ENCODE peak calls at places on chromosomes 4 and X, in ten cellular contexts. Z, L, U, X, F, J, V, P, T and E are unnamed samples.

GRCh38 chrX:110420771-110421498 is 62.3 kb downstream of the RTL9 start:
- DNase-seq in Z (no peak), L (peak), U (no peak), X (no peak), F (no peak), J (no peak), V (no peak), P (no peak), T (peak), E (no peak)

GRCh38 chr4:98151145-98151929 is 8.1 kb upstream of the STPG2 start:
- DNase-seq in Z (no peak), L (peak), U (no peak), X (no peak), F (no peak), J (no peak), V (peak), P (no peak), T (no peak), E (no peak)

GRCh38 chr4:88623097-88623496 is 30.8 kb downstream of the HERC3 start:
- DNase-seq in Z (no peak), L (no peak), U (no peak), X (no peak), F (no peak), J (peak), V (no peak), P (no peak), T (no peak), E (no peak)

GRCh38 chr4:122045533-122045932 is 93.7 kb upstream of the TRPC3 start:
- DNase-seq in Z (no peak), L (peak), U (peak), X (peak), F (no peak), J (peak), V (no peak), P (no peak), T (no peak), E (no peak)

GRCh38 chr4:88743696-88744095 is 46.1 kb upstream of the NAP1L5 start:
- DNase-seq in Z (no peak), L (no peak), U (no peak), X (no peak), F (no peak), J (peak), V (no peak), P (no peak), T (no peak), E (peak)

GRCh38 chr4:55297346-55297745 is 48.7 kb upstream of the SRD5A3 start:
- DNase-seq in Z (no peak), L (no peak), U (no peak), X (no peak), F (no peak), J (no peak), V (no peak), P (no peak), T (no peak), E (peak)

GRCh38 chrX:132435222-132435621 is 53.6 kb downstream of the MBNL3 start:
- DNase-seq in Z (no peak), L (no peak), U (no peak), X (no peak), F (no peak), J (peak), V (no peak), P (no peak), T (no peak), E (no peak)

GRCh38 chr4:153465145-153465544 is 1.0 kb upstream of the TMEM131L start:
- DNase-seq in Z (no peak), L (peak), U (no peak), X (no peak), F (no peak), J (no peak), V (no peak), P (no peak), T (no peak), E (no peak)

GRCh38 chr4:143713556-143714289 is 13.2 kb upstream of the FREM3 start:
- DNase-seq in Z (no peak), L (peak), U (no peak), X (no peak), F (no peak), J (no peak), V (no peak), P (no peak), T (no peak), E (no peak)

GRCh38 chr4:152382057-152382785 is 153.7 kb downstream of the FBXW7 start:
- DNase-seq in Z (no peak), L (peak), U (no peak), X (no peak), F (no peak), J (peak), V (no peak), P (no peak), T (no peak), E (no peak)

GRCh38 chr4:165541773-165542459 is 163.1 kb downstream of the CPE start:
- DNase-seq in Z (no peak), L (no peak), U (no peak), X (no peak), F (no peak), J (no peak), V (no peak), P (no peak), T (no peak), E (no peak)

GRCh38 chr4:115323106-115323684 is 209.8 kb upstream of the NDST4 start:
- DNase-seq in Z (no peak), L (no peak), U (peak), X (peak), F (no peak), J (no peak), V (no peak), P (no peak), T (no peak), E (no peak)

GRCh38 chr4:74473155-74473811 is 28.3 kb downstream of the AREG start:
- DNase-seq in Z (no peak), L (no peak), U (no peak), X (no peak), F (no peak), J (peak), V (no peak), P (no peak), T (no peak), E (peak)

GRCh38 chrX:129908636-129909035 is 2.7 kb downstream of the UTP14A start:
- DNase-seq in Z (no peak), L (no peak), U (no peak), X (no peak), F (no peak), J (no peak), V (no peak), P (no peak), T (no peak), E (no peak)

GRCh38 chrX:78111140-78111931 is 7.3 kb downstream of the PGK1 start:
- DNase-seq in Z (no peak), L (no peak), U (no peak), X (no peak), F (no peak), J (no peak), V (no peak), P (no peak), T (no peak), E (no peak)

GRCh38 chr4:39699676-39700409 is 1.9 kb downstream of the UBE2K start:
- DNase-seq in Z (no peak), L (peak), U (no peak), X (no peak), F (no peak), J (peak), V (no peak), P (no peak), T (no peak), E (no peak)

GRCh38 chrX:26138043-26138442 is at the start of gene MAGEB18:
- DNase-seq in Z (no peak), L (peak), U (no peak), X (no peak), F (no peak), J (no peak), V (no peak), P (no peak), T (no peak), E (no peak)

GRCh38 chr4:91829531-91829930 is 474.2 kb upstream of the GRID2 start:
- DNase-seq in Z (no peak), L (no peak), U (no peak), X (no peak), F (no peak), J (no peak), V (no peak), P (no peak), T (no peak), E (no peak)

GRCh38 chr4:153205757-153206156 is 1.5 kb downstream of the TRIM2 start:
- DNase-seq in Z (no peak), L (no peak), U (no peak), X (no peak), F (no peak), J (peak), V (no peak), P (no peak), T (no peak), E (peak)

GRCh38 chr4:181541396-181541795 is 701.8 kb upstream of the TENM3 start:
- DNase-seq in Z (no peak), L (no peak), U (no peak), X (no peak), F (no peak), J (no peak), V (no peak), P (no peak), T (no peak), E (no peak)

GRCh38 chr4:48071171-48071570 is 54.6 kb downstream of the NIPAL1 start:
- DNase-seq in Z (no peak), L (no peak), U (no peak), X (no peak), F (no peak), J (no peak), V (no peak), P (no peak), T (no peak), E (peak)

GRCh38 chr4:4849524-4850193 is 9.8 kb upstream of the MSX1 start:
- DNase-seq in Z (no peak), L (no peak), U (no peak), X (no peak), F (no peak), J (no peak), V (no peak), P (no peak), T (no peak), E (no peak)

GRCh38 chr4:142036795-142037583 is 400.6 kb downstream of the IL15 start:
- DNase-seq in Z (no peak), L (no peak), U (no peak), X (no peak), F (no peak), J (peak), V (no peak), P (no peak), T (no peak), E (peak)

GRCh38 chr4:168751263-168752225 is 254.7 kb downstream of the PALLD start:
- DNase-seq in Z (no peak), L (no peak), U (no peak), X (no peak), F (no peak), J (peak), V (no peak), P (no peak), T (no peak), E (no peak)

GRCh38 chr4:145388043-145388442 is 93.6 kb upstream of the SMAD1 start:
- DNase-seq in Z (no peak), L (no peak), U (no peak), X (no peak), F (no peak), J (no peak), V (peak), P (no peak), T (no peak), E (peak)

GRCh38 chr4:185522451-185522850 is 12.9 kb downstream of the PDLIM3 start:
- DNase-seq in Z (no peak), L (no peak), U (no peak), X (no peak), F (no peak), J (no peak), V (no peak), P (no peak), T (no peak), E (no peak)

GRCh38 chr4:119690871-119691270 is 62.3 kb upstream of the PDE5A start:
- DNase-seq in Z (no peak), L (no peak), U (no peak), X (no peak), F (no peak), J (no peak), V (no peak), P (no peak), T (no peak), E (peak)